ENCODE peak calls at places on chromosomes 7 and 10, in five cellular contexts. P is RWPE2, Z is Peyer's patch, V is body of pancreas, L is H9. D is an unnamed sample.
A peak's percentile ranks its signal among the peaks of the same experiment; 100 is the strongest.

GRCh38 chr7:134782121-134782623 is 2.7 kb downstream of the CALD1 start:
- DNase-seq in P (no peak), Z (no peak), V (no peak), L (no peak), D (no peak)

GRCh38 chr7:102321351-102322201 is 34.7 kb downstream of the SPDYE6 start:
- DNase-seq in P (no peak), Z (no peak), V (no peak), L (peak; percentile 62), D (no peak)

GRCh38 chr7:73839290-73839689 is 3.0 kb downstream of the METTL27 start:
- DNase-seq in P (no peak), Z (no peak), V (no peak), L (no peak), D (no peak)

GRCh38 chr10:125217986-125218675 is 57.8 kb upstream of the CTBP2 start:
- DNase-seq in P (no peak), Z (no peak), V (no peak), L (peak; percentile 51), D (no peak)

GRCh38 chr10:126663880-126664279 is 6.6 kb downstream of the C10orf90 start:
- DNase-seq in P (no peak), Z (no peak), V (no peak), L (no peak), D (no peak)

GRCh38 chr7:130421685-130422084 is 19.1 kb downstream of the CEP41 start:
- DNase-seq in P (no peak), Z (no peak), V (no peak), L (no peak), D (no peak)

GRCh38 chr7:101169110-101169837 is 3.9 kb upstream of the VGF start:
- DNase-seq in P (no peak), Z (no peak), V (no peak), L (peak; percentile 33), D (no peak)

GRCh38 chr10:86724445-86724844 is 32.0 kb upstream of the BMPR1A start:
- DNase-seq in P (no peak), Z (no peak), V (no peak), L (no peak), D (no peak)

GRCh38 chr7:55569797-55570196 is 2.5 kb downstream of the VOPP1 start:
- DNase-seq in P (no peak), Z (no peak), V (no peak), L (peak; percentile 23), D (no peak)

GRCh38 chr7:151888079-151888673 is 11.3 kb upstream of the PRKAG2 start:
- DNase-seq in P (no peak), Z (peak; percentile 64), V (no peak), L (no peak), D (no peak)

GRCh38 chr10:131698986-131699385 is 201.8 kb upstream of the PPP2R2D start:
- DNase-seq in P (no peak), Z (no peak), V (no peak), L (no peak), D (no peak)

GRCh38 chr7:130010689-130011412 is 40.3 kb downstream of the ZC3HC1 start:
- DNase-seq in P (no peak), Z (peak; percentile 94), V (peak; percentile 92), L (peak; percentile 90), D (peak; percentile 83)

GRCh38 chr7:25907214-25907613 is 244.8 kb upstream of the NFE2L3 start:
- DNase-seq in P (no peak), Z (no peak), V (no peak), L (peak; percentile 50), D (no peak)

GRCh38 chr10:31134303-31134928 is 102.8 kb upstream of the ZNF438 start:
- DNase-seq in P (no peak), Z (no peak), V (no peak), L (no peak), D (peak; percentile 35)

GRCh38 chr7:142593106-142593505 is 156.2 kb upstream of the PRSS1 start:
- DNase-seq in P (no peak), Z (no peak), V (no peak), L (no peak), D (no peak)

GRCh38 chr7:12771378-12771877 is 84.0 kb downstream of the ARL4A start:
- DNase-seq in P (no peak), Z (peak; percentile 60), V (peak; percentile 54), L (no peak), D (peak; percentile 29)

GRCh38 chr10:47143473-47143872 is 156.5 kb upstream of the GDF10 start:
- DNase-seq in P (no peak), Z (no peak), V (no peak), L (no peak), D (no peak)

GRCh38 chr10:104897679-104898078 is 256.6 kb downstream of the SORCS3 start:
- DNase-seq in P (no peak), Z (no peak), V (no peak), L (no peak), D (no peak)

GRCh38 chr7:77425151-77426051 is 9.3 kb upstream of the GSAP start:
- DNase-seq in P (no peak), Z (no peak), V (no peak), L (peak; percentile 46), D (no peak)

DNA sequence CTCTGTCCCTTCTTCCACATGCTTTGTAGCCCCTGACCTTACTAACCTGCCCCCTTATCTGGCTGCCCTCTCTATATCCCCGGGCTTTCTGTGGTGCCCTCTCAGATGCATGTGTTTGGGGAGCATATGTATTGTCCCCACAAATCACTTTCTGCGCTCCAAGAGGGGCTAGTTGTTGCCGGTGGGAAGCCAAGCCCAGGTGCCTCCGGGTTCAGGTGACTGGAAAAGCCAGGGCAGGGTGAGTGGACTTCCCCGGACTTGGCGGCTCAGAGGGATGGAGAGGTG is 7.1 kb downstream of the LBX1 start:
- DNase-seq in P (no peak), Z (no peak), V (no peak), L (no peak), D (no peak)
- H3K4me1 ChIP-seq in P (peaks cover 3% of the 10 kb centered on the region), Z (no peaks in the 10 kb centered on the region), V (peaks cover 56% of the 10 kb centered on the region), L (no peaks in the 10 kb centered on the region), D (no peaks in the 10 kb centered on the region)

GRCh38 chr7:150311711-150312110 is 11.4 kb upstream of the LRRC61 start:
- DNase-seq in P (no peak), Z (no peak), V (no peak), L (peak; percentile 9), D (no peak)
- H3K4me1 ChIP-seq in P (peaks cover 7% of the 10 kb centered on the region), Z (no peaks in the 10 kb centered on the region), V (peaks cover 82% of the 10 kb centered on the region), L (peaks cover 12% of the 10 kb centered on the region), D (no peaks in the 10 kb centered on the region)

GRCh38 chr10:79116801-79117723 is 48.3 kb downstream of the ZMIZ1 start:
- DNase-seq in P (no peak), Z (peak; percentile 73), V (peak; percentile 89), L (no peak), D (no peak)
- H3K4me1 ChIP-seq in P (peaks cover 17% of the 10 kb centered on the region), Z (no peaks in the 10 kb centered on the region), V (peaks cover 58% of the 10 kb centered on the region), L (peaks cover 2% of the 10 kb centered on the region), D (peaks cover 51% of the 10 kb centered on the region)

DNA sequence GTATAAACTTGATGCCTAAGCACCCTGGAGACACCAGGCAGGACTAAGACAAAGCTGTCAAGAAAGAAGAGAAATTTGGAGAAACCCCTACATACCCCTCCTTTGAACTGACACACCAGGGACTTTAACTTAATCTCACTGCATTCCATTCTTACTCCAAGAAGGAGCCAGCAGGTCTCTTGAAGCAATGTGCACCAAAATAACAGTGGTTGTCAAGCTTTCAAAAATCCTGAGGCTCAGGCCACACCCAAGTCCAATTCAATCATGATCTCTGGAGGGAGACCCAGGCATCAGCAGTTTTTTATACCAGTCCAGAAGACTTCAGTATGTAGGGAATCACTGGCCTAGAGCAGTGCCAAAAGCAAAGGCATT is 6.8 kb downstream of the SLC25A13 start:
- DNase-seq in P (no peak), Z (no peak), V (no peak), L (no peak), D (no peak)
- H3K4me1 ChIP-seq in P (peaks cover 13% of the 10 kb centered on the region), Z (no peaks in the 10 kb centered on the region), V (peaks cover 40% of the 10 kb centered on the region), L (peaks cover 10% of the 10 kb centered on the region), D (peaks cover 34% of the 10 kb centered on the region)

D was measured in lung.